ENCODE peak calls at places on chromosomes 11 and 22, in nine cellular contexts. Z, U, D, O, B, N, V, I and F are unnamed samples.
A peak's percentile ranks its signal among the peaks of the same experiment; 100 is the strongest.

GRCh38 chr11:26867286-26867685 is 126.6 kb upstream of the FIBIN start:
- DNase-seq in Z (no peak), U (no peak), D (no peak), O (no peak), B (no peak), N (no peak), V (no peak), I (no peak), F (no peak)

GRCh38 chr11:69524991-69525411 is 43.5 kb downstream of the LINC01488 start:
- DNase-seq in Z (no peak), U (no peak), D (no peak), O (no peak), B (no peak), N (no peak), V (no peak), I (no peak), F (no peak)

GRCh38 chr11:114787126-114787525 is 108.8 kb downstream of the NXPE2 start:
- DNase-seq in Z (no peak), U (no peak), D (no peak), O (no peak), B (no peak), N (no peak), V (no peak), I (no peak), F (no peak)

GRCh38 chr11:104256525-104256924 is 92.6 kb upstream of the PDGFD start:
- DNase-seq in Z (peak; percentile 14), U (no peak), D (peak; percentile 8), O (no peak), B (no peak), N (no peak), V (no peak), I (no peak), F (no peak)

GRCh38 chr22:46079861-46080821 is 70.2 kb upstream of the PPARA start:
- DNase-seq in Z (peak; percentile 95), U (peak; percentile 87), D (no peak), O (no peak), B (no peak), N (no peak), V (no peak), I (peak; percentile 74), F (peak; percentile 92)

GRCh38 chr11:66059966-66060680 is 8.0 kb downstream of the SF3B2 start:
- DNase-seq in Z (no peak), U (no peak), D (no peak), O (no peak), B (no peak), N (no peak), V (no peak), I (no peak), F (no peak)

GRCh38 chr22:37331811-37332536 is 49.7 kb downstream of the CYTH4 start:
- DNase-seq in Z (no peak), U (no peak), D (no peak), O (no peak), B (no peak), N (no peak), V (no peak), I (no peak), F (no peak)

GRCh38 chr11:105181521-105181920 is 42.0 kb upstream of the CARD18 start:
- DNase-seq in Z (peak; percentile 3), U (no peak), D (no peak), O (no peak), B (no peak), N (no peak), V (no peak), I (no peak), F (no peak)

GRCh38 chr11:46711288-46711687 is 7.7 kb upstream of the F2 start:
- DNase-seq in Z (peak; percentile 83), U (no peak), D (no peak), O (no peak), B (no peak), N (no peak), V (peak; percentile 34), I (no peak), F (no peak)

GRCh38 chr11:105202844-105203548 is 63.4 kb upstream of the CARD18 start:
- DNase-seq in Z (no peak), U (no peak), D (no peak), O (no peak), B (no peak), N (no peak), V (peak; percentile 41), I (no peak), F (no peak)

GRCh38 chr22:22388055-22388454 is 120.5 kb downstream of the ZNF280B start:
- DNase-seq in Z (no peak), U (no peak), D (no peak), O (no peak), B (no peak), N (no peak), V (no peak), I (no peak), F (no peak)

GRCh38 chr11:130510407-130511006 is 62.1 kb downstream of the ADAMTS15 start:
- DNase-seq in Z (no peak), U (no peak), D (no peak), O (no peak), B (no peak), N (no peak), V (no peak), I (no peak), F (no peak)